ENCODE peak calls at places on chromosomes 1 and 21, in six cellular contexts. Y, L, N, A, V and E are unnamed samples.
A peak's percentile ranks its signal among the peaks of the same experiment; 100 is the strongest.

GRCh38 chr1:179129702-179130473 is 48.0 kb downstream of the TOR3A start:
- DNase-seq in A (no peak), L (peak; percentile 39), Y (peak; percentile 47), V (no peak), N (no peak), E (no peak)

GRCh38 chr1:154988053-154988954 is 5.1 kb upstream of the LENEP start:
- DNase-seq in L (no peak), Y (no peak), N (no peak), V (no peak), A (no peak), E (no peak)

GRCh38 chr1:114026797-114027196 is 47.5 kb downstream of the OLFML3 start:
- DNase-seq in V (no peak), N (no peak), A (no peak), L (peak; percentile 45), Y (peak; percentile 20), E (no peak)

GRCh38 chr1:204829133-204829532 is 41.5 kb upstream of the NFASC start:
- DNase-seq in L (no peak), N (no peak), A (no peak), V (no peak), Y (no peak), E (no peak)

GRCh38 chr1:78645728-78646127 is 3.9 kb upstream of the IFI44 start:
- DNase-seq in V (no peak), N (no peak), L (no peak), A (no peak), Y (no peak), E (no peak)

GRCh38 chr1:229844675-229845074 is 218.6 kb downstream of the URB2 start:
- DNase-seq in L (no peak), A (no peak), N (no peak), V (no peak), Y (no peak), E (no peak)

GRCh38 chr21:20739421-20739820 is 258.8 kb upstream of the NCAM2 start:
- DNase-seq in A (no peak), V (peak; percentile 34), L (no peak), Y (no peak), N (no peak), E (no peak)

GRCh38 chr1:188669715-188670114 is 1807.9 kb downstream of the BRINP3 start:
- DNase-seq in V (no peak), Y (peak; percentile 73), L (no peak), A (no peak), N (no peak), E (no peak)

GRCh38 chr1:905071-905749 is 18.5 kb upstream of the SAMD11 start:
- DNase-seq in L (no peak), V (peak; percentile 59), N (peak; percentile 83), Y (no peak), A (peak; percentile 64), E (peak; percentile 88)

GRCh38 chr1:228091084-228091483 is 8.6 kb downstream of the ARF1 start:
- DNase-seq in A (no peak), Y (no peak), V (no peak), L (no peak), N (no peak), E (no peak)

GRCh38 chr1:62954758-62955157 is 170.8 kb downstream of the ATG4C start:
- DNase-seq in N (no peak), L (no peak), A (no peak), V (no peak), Y (no peak), E (no peak)

DNA sequence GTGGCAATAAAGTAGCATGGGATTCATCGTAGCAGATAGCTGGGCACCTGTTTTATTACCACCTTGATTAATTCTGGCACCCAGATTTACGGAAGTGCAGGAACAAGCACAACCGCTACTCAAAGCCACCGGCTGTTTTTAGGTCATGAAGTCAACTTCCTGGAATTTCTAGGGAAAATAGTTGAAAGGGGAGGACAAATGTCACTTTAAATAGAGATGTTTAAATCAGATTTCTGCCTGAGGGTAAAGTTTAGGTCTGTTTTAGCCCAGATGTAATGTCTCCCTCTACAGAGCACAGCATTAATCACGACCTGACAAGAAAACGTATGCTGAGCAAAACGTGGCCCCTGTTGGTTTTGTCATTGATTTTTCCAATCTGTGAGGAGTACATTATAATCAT is 8.0 kb downstream of the ADGRL2 start:
- DNase-seq in Y (no peak), V (no peak), A (peak; percentile 3), L (no peak), N (no peak), E (no peak)
- TF ChIP-seq CTCF in Y (no peak), V (no peak), A (no peak), L (no peak), N (no peak), E (peak; percentile 42)

GRCh38 chr21:38170283-38170682 is 86.5 kb upstream of the KCNJ15 start:
- DNase-seq in A (peak; percentile 23), Y (peak; percentile 12), L (peak; percentile 25), N (no peak), V (peak; percentile 44), E (no peak)
- TF ChIP-seq CTCF in A (peak; percentile 35), Y (peak; percentile 44), L (peak; percentile 64), N (peak; percentile 47), V (no peak), E (peak; percentile 62)

DNA sequence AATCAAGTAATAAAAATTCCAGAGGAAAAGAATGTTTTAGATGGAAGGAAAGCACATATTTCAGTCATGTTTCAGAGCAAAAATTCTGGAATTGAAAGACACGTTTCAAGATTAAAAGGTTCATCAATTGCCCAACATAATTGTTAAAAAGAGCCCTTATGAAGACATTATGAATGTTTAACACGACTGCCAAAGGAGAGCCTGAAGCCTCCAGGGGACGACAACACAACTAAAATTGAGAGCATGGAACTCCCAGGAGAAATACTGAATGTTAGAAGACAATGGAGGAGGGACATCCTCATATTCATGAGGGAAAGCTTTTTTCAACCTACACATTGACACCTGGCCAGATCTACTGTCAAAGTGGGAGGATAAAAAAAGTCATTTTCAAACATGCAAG is 16.0 kb downstream of the OR2T11 start:
- DNase-seq in Y (peak; percentile 0), A (no peak), V (no peak), N (peak; percentile 37), L (peak; percentile 25), E (no peak)
- TF ChIP-seq CTCF in Y (peak; percentile 36), A (no peak), V (peak; percentile 19), N (peak; percentile 38), L (peak; percentile 71), E (peak; percentile 52)

GRCh38 chr1:14605945-14606344 is 7.5 kb downstream of the KAZN start:
- DNase-seq in A (no peak), V (no peak), N (no peak), L (no peak), Y (no peak), E (no peak)

GRCh38 chr1:14604414-14604813 is 5.9 kb downstream of the KAZN start:
- DNase-seq in N (no peak), Y (no peak), V (no peak), L (no peak), A (no peak), E (no peak)

GRCh38 chr1:14607295-14607694 is 8.8 kb downstream of the KAZN start:
- DNase-seq in Y (no peak), N (no peak), A (no peak), L (no peak), V (no peak), E (no peak)

GRCh38 chr1:14608308-14608707 is 9.8 kb downstream of the KAZN start:
- DNase-seq in Y (no peak), V (no peak), L (no peak), A (no peak), N (no peak), E (no peak)

DNA sequence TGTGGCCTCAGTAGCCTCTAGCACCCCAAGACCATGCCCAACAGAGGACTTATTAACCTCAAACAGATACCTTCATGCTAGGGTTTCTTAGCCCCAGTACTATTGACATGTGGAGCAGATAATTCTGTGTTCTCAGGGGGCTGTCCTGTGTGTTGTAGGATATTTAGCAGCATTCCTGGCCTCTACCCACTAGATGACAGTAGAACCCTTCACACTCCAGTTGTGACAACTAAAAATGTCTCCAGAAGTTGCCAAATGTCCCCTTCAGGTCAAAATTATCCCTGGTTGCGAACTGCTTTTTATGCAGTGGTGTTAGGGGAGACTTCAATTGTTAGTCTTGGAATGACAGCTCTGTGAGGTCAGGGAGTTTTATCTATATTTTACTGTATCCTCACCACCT is 8.1 kb downstream of the KAZN start:
- DNase-seq in L (no peak), A (no peak), V (no peak), N (no peak), Y (no peak), E (no peak)
- TF ChIP-seq CTCF in L (no peak), A (peak; percentile 44), V (no peak), N (no peak), Y (no peak), E (peak; percentile 29)

GRCh38 chr21:39377444-39378050 is 28.7 kb upstream of the HMGN1 start:
- DNase-seq in N (no peak), L (no peak), V (no peak), Y (no peak), A (no peak), E (no peak)
- TF ChIP-seq CTCF in N (no peak), L (no peak), V (no peak), Y (no peak), A (no peak), E (no peak)

GRCh38 chr1:108560430-108561144 is 687 bp downstream of the EEIG2 start:
- DNase-seq in Y (peak; percentile 51), L (peak; percentile 53), N (peak; percentile 52), A (peak; percentile 47), V (peak; percentile 57), E (no peak)
- TF ChIP-seq CTCF in Y (no peak), L (no peak), N (no peak), A (no peak), V (no peak), E (no peak)

GRCh38 chr1:86997538-86997937 is 83.1 kb downstream of the HS2ST1 start:
- DNase-seq in N (no peak), A (no peak), L (no peak), V (no peak), Y (no peak), E (no peak)
- TF ChIP-seq CTCF in N (no peak), A (no peak), L (no peak), V (no peak), Y (no peak), E (no peak)

GRCh38 chr1:34113887-34114286 is 51.1 kb downstream of the CSMD2 start:
- DNase-seq in Y (no peak), N (no peak), L (peak; percentile 30), V (peak; percentile 35), A (no peak), E (no peak)
- TF ChIP-seq CTCF in Y (no peak), N (no peak), L (peak; percentile 72), V (peak; percentile 52), A (peak; percentile 37), E (no peak)

DNA sequence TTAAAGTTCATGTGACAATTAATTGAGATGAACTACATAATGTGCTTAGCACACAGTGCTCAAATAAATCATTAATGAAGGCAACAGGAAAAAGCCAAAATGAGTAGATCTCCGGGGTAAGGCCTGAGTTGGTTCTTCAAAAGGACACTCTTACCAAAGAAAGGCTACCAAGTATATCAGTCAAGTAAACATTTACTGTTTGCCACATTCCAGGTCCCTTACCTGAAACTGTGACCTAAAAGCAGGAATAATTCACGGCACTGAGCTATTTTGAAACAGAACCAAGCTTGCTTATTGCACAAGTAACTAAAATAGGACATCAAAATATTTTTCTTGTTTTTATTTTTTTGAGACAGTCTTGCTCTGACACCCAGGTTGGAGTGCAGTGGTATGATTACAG is 2.0 kb upstream of the PITHD1 start:
- DNase-seq in L (no peak), A (no peak), Y (no peak), V (no peak), N (no peak), E (no peak)
- TF ChIP-seq CTCF in L (no peak), A (no peak), Y (no peak), V (no peak), N (no peak), E (no peak)

GRCh38 chr1:226870323-226871046 is at the start of gene PSEN2:
- DNase-seq in V (peak; percentile 55), N (peak; percentile 80), A (peak; percentile 78), Y (peak; percentile 28), L (peak; percentile 44), E (no peak)
- TF ChIP-seq CTCF in V (no peak), N (no peak), A (no peak), Y (peak; percentile 31), L (peak; percentile 54), E (peak; percentile 43)